ENCODE peak calls at places on chromosomes 11 and 22, in eight cellular contexts. B, C, T, F, A, Z, Q and W are unnamed samples.

GRCh38 chr11:44893250-44894216 is 57.1 kb downstream of the TP53I11 start:
- DNase-seq in B (no peak), C (no peak), T (no peak), F (no peak), A (peak), Z (no peak), Q (no peak), W (no peak)

GRCh38 chr11:57658023-57658361 is 430 bp downstream of the CLP1 start:
- DNase-seq in B (no peak), C (no peak), T (no peak), F (no peak), A (no peak), Z (no peak), Q (no peak), W (no peak)

GRCh38 chr22:42720263-42721044 is at the start of gene A4GALT:
- DNase-seq in B (no peak), C (no peak), T (no peak), F (no peak), A (no peak), Z (peak), Q (no peak), W (no peak)

GRCh38 chr22:46829140-46829891 is 66.9 kb downstream of the TBC1D22A start:
- DNase-seq in B (peak), C (no peak), T (no peak), F (peak), A (peak), Z (peak), Q (peak), W (peak)

GRCh38 chr11:55732936-55733335 is 40.3 kb upstream of the OR5D13 start:
- DNase-seq in B (no peak), C (no peak), T (no peak), F (no peak), A (no peak), Z (no peak), Q (no peak), W (no peak)

GRCh38 chr11:72048718-72049460 is 31.5 kb downstream of the NUMA1 start:
- DNase-seq in B (no peak), C (peak), T (no peak), F (no peak), A (no peak), Z (peak), Q (no peak), W (no peak)

GRCh38 chr11:73989156-73989555 is 6.5 kb upstream of the UCP2 start:
- DNase-seq in B (no peak), C (no peak), T (no peak), F (no peak), A (no peak), Z (peak), Q (no peak), W (no peak)

GRCh38 chr11:34890812-34891211 is 25.4 kb downstream of the APIP start:
- DNase-seq in B (no peak), C (no peak), T (no peak), F (peak), A (peak), Z (peak), Q (peak), W (no peak)

GRCh38 chr11:82315093-82315492 is 418.6 kb downstream of the FAM181B start:
- DNase-seq in B (no peak), C (peak), T (peak), F (peak), A (no peak), Z (no peak), Q (no peak), W (no peak)

GRCh38 chr11:45805305-45806071 is 539 bp downstream of the SLC35C1 start:
- DNase-seq in B (no peak), C (peak), T (no peak), F (peak), A (peak), Z (peak), Q (peak), W (no peak)

GRCh38 chr22:47351836-47352579 is 589.6 kb downstream of the TBC1D22A start:
- DNase-seq in B (no peak), C (no peak), T (no peak), F (no peak), A (no peak), Z (no peak), Q (no peak), W (no peak)

GRCh38 chr22:38110008-38110862 is at the start of gene BAIAP2L2:
- DNase-seq in B (no peak), C (no peak), T (no peak), F (no peak), A (no peak), Z (no peak), Q (no peak), W (no peak)

GRCh38 chr22:28247114-28247513 is 328.1 kb upstream of the PITPNB start:
- DNase-seq in B (no peak), C (no peak), T (no peak), F (no peak), A (no peak), Z (no peak), Q (no peak), W (no peak)

GRCh38 chr11:70424765-70425164 is 26.4 kb downstream of the CTTN start:
- DNase-seq in B (no peak), C (no peak), T (no peak), F (no peak), A (no peak), Z (no peak), Q (no peak), W (no peak)

GRCh38 chr11:76107946-76108345 is 98.4 kb downstream of the WNT11 start:
- DNase-seq in B (no peak), C (no peak), T (no peak), F (no peak), A (no peak), Z (no peak), Q (no peak), W (peak)

GRCh38 chr11:20647976-20648565 is 21.3 kb upstream of the NELL1 start:
- DNase-seq in B (peak), C (peak), T (peak), F (peak), A (peak), Z (peak), Q (peak), W (peak)

GRCh38 chr22:36277482-36278291 is 24.8 kb downstream of the APOL1 start:
- DNase-seq in B (no peak), C (peak), T (peak), F (peak), A (peak), Z (peak), Q (peak), W (no peak)

GRCh38 chr11:116696381-116696941 is 76.3 kb downstream of the BUD13 start:
- DNase-seq in B (no peak), C (no peak), T (no peak), F (peak), A (peak), Z (peak), Q (no peak), W (no peak)

GRCh38 chr11:16895306-16895705 is 118.9 kb downstream of the PLEKHA7 start:
- DNase-seq in B (no peak), C (no peak), T (no peak), F (peak), A (peak), Z (no peak), Q (no peak), W (no peak)

GRCh38 chr11:110200241-110200640 is 96.2 kb downstream of the RDX start:
- DNase-seq in B (no peak), C (no peak), T (no peak), F (peak), A (peak), Z (peak), Q (peak), W (no peak)

GRCh38 chr11:100719362-100719761 is 32.3 kb downstream of the ARHGAP42 start:
- DNase-seq in B (no peak), C (no peak), T (no peak), F (no peak), A (peak), Z (peak), Q (peak), W (no peak)

GRCh38 chr11:62592216-62592815 is 993 bp upstream of the TUT1 start:
- DNase-seq in B (no peak), C (no peak), T (no peak), F (no peak), A (no peak), Z (no peak), Q (no peak), W (no peak)

GRCh38 chr11:62592989-62593421 is 1.7 kb upstream of the TUT1 start:
- DNase-seq in B (no peak), C (no peak), T (no peak), F (no peak), A (no peak), Z (no peak), Q (no peak), W (no peak)

GRCh38 chr11:62591448-62592215 is at the start of gene TUT1:
- DNase-seq in B (peak), C (peak), T (peak), F (peak), A (peak), Z (peak), Q (peak), W (peak)

GRCh38 chr11:62593434-62594044 is 2.2 kb upstream of the TUT1 start:
- DNase-seq in B (no peak), C (peak), T (no peak), F (peak), A (peak), Z (peak), Q (peak), W (peak)

DNA sequence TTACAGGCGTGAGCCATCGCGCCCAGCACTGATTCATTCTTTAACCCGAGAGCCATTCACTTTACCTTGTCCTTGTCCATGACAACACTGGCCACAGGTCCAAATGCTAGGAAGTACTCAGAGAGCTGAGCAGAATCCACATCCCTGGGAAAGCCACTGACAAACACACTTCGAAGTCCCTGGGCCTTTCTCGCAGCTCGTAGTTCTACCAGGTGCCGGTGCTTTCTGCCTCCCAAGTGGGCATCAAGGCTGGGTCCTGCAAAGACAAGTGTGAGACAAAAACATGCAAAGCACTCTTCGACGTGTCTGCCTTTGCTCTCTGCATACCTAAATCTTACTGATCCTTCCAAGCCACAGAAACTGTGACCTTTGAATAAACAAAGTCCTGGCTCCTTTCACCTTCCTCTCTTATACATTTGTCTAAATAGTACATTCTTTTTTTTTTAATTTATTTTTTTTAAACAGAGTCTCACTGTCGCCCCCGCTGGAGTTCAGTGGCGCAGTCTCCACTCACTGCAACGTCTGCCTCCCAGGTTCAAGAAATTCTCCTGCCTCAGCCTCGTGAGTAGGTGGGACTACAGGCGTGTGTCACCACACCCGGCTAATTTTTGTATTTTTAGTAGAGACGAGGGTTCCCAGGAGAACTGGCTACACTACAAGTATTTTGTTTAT is 2.2 kb downstream of the TUT1 start:
- DNase-seq in B (no peak), C (no peak), T (no peak), F (no peak), A (peak), Z (no peak), Q (peak), W (no peak)
- TF ChIP-seq CTCF in B (peak), C (no peak), T (peak), F (peak), A (peak), Z (peak), Q (peak), W (no peak)

DNA sequence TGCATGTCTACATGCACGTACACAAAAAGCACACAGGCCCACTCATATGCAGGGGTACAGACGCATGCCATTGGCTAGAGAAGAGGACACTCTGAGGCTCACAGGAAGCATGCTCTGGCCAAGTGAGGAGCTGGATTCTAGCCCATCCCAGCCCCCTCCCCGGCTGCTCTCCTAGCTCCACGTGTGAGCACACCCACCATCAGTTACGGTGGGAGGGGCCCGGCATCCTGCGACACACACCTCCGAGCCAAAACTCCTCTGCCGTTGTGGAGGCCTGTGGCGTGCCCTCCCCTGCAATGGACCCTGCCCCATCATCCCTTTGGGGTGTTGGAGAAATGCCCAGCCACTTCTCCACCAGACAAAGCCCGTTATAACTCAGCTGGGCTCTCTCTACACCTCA is 15.1 kb upstream of the IGSF9B start:
- DNase-seq in B (no peak), C (no peak), T (no peak), F (no peak), A (no peak), Z (no peak), Q (no peak), W (no peak)
- TF ChIP-seq CTCF in B (no peak), C (no peak), T (no peak), F (no peak), A (no peak), Z (no peak), Q (no peak), W (no peak)

GRCh38 chr22:30206964-30207363 is 39.6 kb downstream of the LIF start:
- DNase-seq in B (peak), C (peak), T (no peak), F (peak), A (peak), Z (peak), Q (peak), W (peak)
- TF ChIP-seq CTCF in B (no peak), C (no peak), T (no peak), F (no peak), A (no peak), Z (no peak), Q (no peak), W (no peak)

DNA sequence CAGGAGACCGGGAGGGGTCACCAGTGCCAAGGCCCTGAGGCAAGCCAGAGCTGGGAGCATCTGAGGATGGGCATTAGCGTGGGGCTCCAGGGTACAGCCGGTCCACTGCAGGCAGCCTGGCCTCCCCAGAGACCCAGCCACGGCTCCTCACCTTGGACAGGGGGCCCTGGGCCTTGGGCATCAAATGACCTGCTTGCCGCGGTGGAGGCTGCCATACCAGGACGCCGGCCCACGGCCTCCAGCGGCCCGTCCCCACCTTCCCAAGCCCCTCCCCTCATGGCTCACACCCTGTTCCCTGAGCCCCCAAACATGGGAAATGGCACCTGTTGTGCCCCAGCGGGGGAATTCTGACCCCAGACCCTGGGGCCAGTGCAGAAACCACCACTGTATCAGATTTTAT is 12.7 kb upstream of the RTN4R start:
- DNase-seq in B (no peak), C (no peak), T (no peak), F (no peak), A (no peak), Z (no peak), Q (no peak), W (no peak)
- TF ChIP-seq CTCF in B (no peak), C (no peak), T (no peak), F (no peak), A (no peak), Z (no peak), Q (no peak), W (no peak)

DNA sequence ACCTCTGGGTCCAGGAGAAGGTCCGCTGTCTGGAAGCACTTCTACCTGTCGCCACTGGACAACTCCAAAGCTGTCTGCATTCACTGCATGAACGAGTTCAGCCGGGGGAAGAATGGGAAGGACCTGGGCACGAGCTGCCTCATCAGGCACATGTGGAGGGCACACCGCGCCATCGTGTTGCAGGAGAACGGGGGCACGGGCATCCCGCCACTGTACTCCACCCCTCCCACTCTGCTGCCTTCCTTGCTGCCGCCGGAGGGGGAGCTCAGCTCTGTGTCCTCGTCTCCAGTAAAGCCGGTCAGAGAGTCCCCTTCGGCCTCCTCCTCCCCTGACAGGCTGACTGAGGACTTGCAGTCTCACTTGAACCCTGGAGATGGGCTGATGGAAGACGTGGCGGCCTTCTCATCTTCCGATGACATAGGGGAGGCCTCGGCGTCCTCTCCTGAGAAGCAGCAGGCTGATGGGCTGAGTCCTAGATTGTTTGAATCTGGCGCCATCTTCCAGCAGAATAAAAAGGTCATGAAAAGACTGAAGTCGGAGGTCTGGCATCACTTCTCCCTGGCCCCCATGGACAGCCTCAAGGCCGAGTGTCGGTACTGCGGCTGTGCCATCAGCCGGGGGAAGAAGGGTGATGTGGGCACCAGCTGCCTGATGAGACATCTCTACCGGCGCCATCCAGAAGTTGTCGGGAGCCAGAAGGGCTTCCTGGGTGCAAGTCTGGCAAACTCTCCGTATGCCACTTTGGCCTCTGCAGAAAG is 31.0 kb downstream of the ZBED4 start:
- DNase-seq in B (no peak), C (no peak), T (no peak), F (no peak), A (no peak), Z (no peak), Q (no peak), W (no peak)
- TF ChIP-seq CTCF in B (no peak), C (no peak), T (no peak), F (no peak), A (no peak), Z (no peak), Q (no peak), W (no peak)

GRCh38 chr11:105456950-105457349 is 152.9 kb upstream of the GRIA4 start:
- DNase-seq in B (no peak), C (no peak), T (no peak), F (no peak), A (no peak), Z (no peak), Q (no peak), W (no peak)
- TF ChIP-seq CTCF in B (no peak), C (no peak), T (no peak), F (no peak), A (peak), Z (no peak), Q (no peak), W (no peak)

DNA sequence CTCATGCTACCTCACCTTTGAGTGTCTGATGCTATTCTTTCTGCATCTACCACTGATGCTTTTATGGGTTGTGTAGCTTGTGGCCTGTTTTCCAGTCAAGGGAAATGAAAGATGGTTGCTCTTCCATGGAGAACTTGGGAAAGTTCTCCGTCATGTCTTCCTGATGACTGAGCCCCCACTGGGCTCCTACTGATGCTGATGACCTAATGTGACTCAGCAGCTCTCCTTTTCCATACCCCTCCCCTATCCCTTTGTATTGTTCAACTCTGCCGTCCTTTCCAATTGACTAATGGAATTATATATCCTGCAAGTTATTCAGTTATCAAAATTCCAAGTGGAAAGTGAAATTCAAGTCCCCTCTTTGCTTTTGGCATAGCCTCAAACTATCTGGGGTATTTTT is 44.7 kb downstream of the REXO2 start:
- DNase-seq in B (no peak), C (no peak), T (no peak), F (no peak), A (no peak), Z (no peak), Q (no peak), W (no peak)
- TF ChIP-seq CTCF in B (no peak), C (no peak), T (no peak), F (no peak), A (no peak), Z (no peak), Q (no peak), W (no peak)

GRCh38 chr11:14308114-14308896 is 50.7 kb downstream of the RRAS2 start:
- DNase-seq in B (no peak), C (no peak), T (no peak), F (peak), A (peak), Z (peak), Q (peak), W (no peak)
- TF ChIP-seq CTCF in B (peak), C (peak), T (peak), F (peak), A (peak), Z (peak), Q (peak), W (peak)

DNA sequence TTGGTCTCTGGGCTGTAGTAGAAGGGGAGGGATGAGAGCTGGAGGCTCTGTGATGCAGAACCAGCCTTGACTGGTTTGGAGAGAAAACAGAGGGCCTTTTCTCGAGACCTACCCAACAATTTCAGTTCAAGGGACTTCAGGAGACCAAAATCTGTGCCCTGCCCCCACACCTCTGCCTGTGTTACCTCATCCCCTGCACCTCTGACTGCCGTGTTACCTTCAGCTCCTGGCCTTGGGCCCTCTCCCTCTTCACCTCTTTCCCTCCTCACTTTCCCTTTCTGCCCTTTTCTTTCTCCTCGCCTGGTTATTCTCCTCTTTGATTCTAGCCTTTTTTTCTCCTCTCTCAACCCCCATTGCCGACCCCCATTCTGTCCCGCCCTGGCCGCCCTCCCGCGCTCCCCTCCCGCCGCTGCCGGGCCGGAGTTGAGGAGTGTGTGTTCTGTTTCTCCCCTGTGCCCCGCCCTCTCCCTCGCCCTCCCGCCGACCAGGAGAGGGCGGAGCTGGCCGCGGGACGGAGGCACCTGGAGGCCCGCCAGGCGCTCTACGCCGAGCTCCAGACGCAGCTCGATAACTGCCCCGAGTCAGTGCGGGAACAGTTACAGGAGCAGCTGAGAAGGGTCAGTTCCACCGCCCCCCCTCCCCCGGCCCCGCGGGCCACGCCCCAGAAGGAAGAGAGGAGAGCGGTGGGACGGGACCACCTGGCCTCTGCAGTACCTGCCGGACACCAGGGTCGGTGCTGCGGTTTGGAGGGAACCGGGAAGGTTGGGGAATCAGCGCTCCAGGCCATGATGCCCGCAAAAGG is 27.2 kb downstream of the PHLDB1 start:
- DNase-seq in B (no peak), C (peak), T (peak), F (peak), A (peak), Z (peak), Q (peak), W (no peak)
- TF ChIP-seq CTCF in B (peak), C (peak), T (peak), F (peak), A (no peak), Z (peak), Q (no peak), W (no peak)